ENCODE peak calls at places on chromosomes 6 and 20, in five cellular contexts. D is transverse colon, U is K562, E is SK-N-SH, Y is HL-60. L is an unnamed sample.

GRCh38 chr6:166398348-166398747 is 15.6 kb upstream of the MPC1 start:
- DNase-seq in D (no peak), U (no peak), E (no peak), Y (no peak), L (no peak)

GRCh38 chr6:64717281-64717680 is 989.7 kb downstream of the EYS start:
- DNase-seq in D (no peak), U (no peak), E (no peak), Y (no peak), L (no peak)

GRCh38 chr20:35091808-35092523 is 641 bp downstream of the TRPC4AP start:
- DNase-seq in D (peak; percentile 13), U (no peak), E (peak; percentile 38), Y (no peak), L (no peak)

GRCh38 chr6:112061605-112062004 is 7.7 kb downstream of the CCN6 start:
- DNase-seq in D (no peak), U (no peak), E (no peak), Y (no peak), L (no peak)

GRCh38 chr20:63345328-63346100 is 15.6 kb downstream of the CHRNA4 start:
- DNase-seq in D (no peak), U (no peak), E (peak; percentile 71), Y (no peak), L (no peak)

GRCh38 chr20:54766483-54766882 is 291.1 kb downstream of the DOK5 start:
- DNase-seq in D (no peak), U (no peak), E (no peak), Y (no peak), L (no peak)

GRCh38 chr20:32009564-32009963 is 674 bp upstream of the CCM2L start:
- DNase-seq in D (no peak), U (no peak), E (no peak), Y (no peak), L (no peak)

GRCh38 chr6:104704191-104704590 is 155.5 kb downstream of the HACE1 start:
- DNase-seq in D (no peak), U (no peak), E (no peak), Y (no peak), L (no peak)

GRCh38 chr6:30763618-30764489 is 19.5 kb upstream of the IER3 start:
- DNase-seq in D (no peak), U (no peak), E (no peak), Y (no peak), L (no peak)

GRCh38 chr6:150201791-150202329 is 59.0 kb downstream of the PPP1R14C start:
- DNase-seq in D (peak; percentile 75), U (no peak), E (no peak), Y (no peak), L (no peak)

GRCh38 chr6:150202404-150202803 is 59.6 kb downstream of the PPP1R14C start:
- DNase-seq in D (peak; percentile 70), U (no peak), E (no peak), Y (no peak), L (no peak)

GRCh38 chr6:150202934-150203333 is 60.1 kb downstream of the PPP1R14C start:
- DNase-seq in D (no peak), U (no peak), E (no peak), Y (no peak), L (no peak)

GRCh38 chr6:150200428-150201105 is 57.7 kb downstream of the PPP1R14C start:
- DNase-seq in D (peak; percentile 62), U (no peak), E (no peak), Y (no peak), L (no peak)

GRCh38 chr6:150201285-150201684 is 58.4 kb downstream of the PPP1R14C start:
- DNase-seq in D (peak; percentile 35), U (no peak), E (no peak), Y (no peak), L (no peak)
- H3K27ac ChIP-seq in D (peak overlapping the region; percentile 84), U (no peak overlapping the region), E (no peak overlapping the region), Y (no peak overlapping the region), L (no peak overlapping the region)

GRCh38 chr20:50545123-50545522 is 34.9 kb downstream of the PTPN1 start:
- DNase-seq in D (no peak), U (no peak), E (no peak), Y (no peak), L (no peak)

GRCh38 chr20:50538276-50538675 is 28.1 kb downstream of the PTPN1 start:
- DNase-seq in D (no peak), U (no peak), E (no peak), Y (no peak), L (no peak)

GRCh38 chr20:50540620-50541605 is 30.7 kb downstream of the PTPN1 start:
- DNase-seq in D (no peak), U (no peak), E (no peak), Y (no peak), L (no peak)

GRCh38 chr20:50543326-50543725 is 33.1 kb downstream of the PTPN1 start:
- DNase-seq in D (no peak), U (no peak), E (no peak), Y (no peak), L (no peak)

GRCh38 chr20:50541606-50542041 is 31.4 kb downstream of the PTPN1 start:
- DNase-seq in D (no peak), U (no peak), E (no peak), Y (peak; percentile 56), L (no peak)
- TF ChIP-seq POLR2AphosphoS5 in D (no peak), U (no peak), E (no peak), Y (peak; percentile 74), L (no peak)

GRCh38 chr20:59696476-59696875 is 92.1 kb downstream of the PHACTR3 start:
- DNase-seq in D (no peak), U (no peak), E (no peak), Y (no peak), L (no peak)

GRCh38 chr20:59698598-59698997 is 94.3 kb downstream of the PHACTR3 start:
- DNase-seq in D (no peak), U (no peak), E (no peak), Y (no peak), L (no peak)

GRCh38 chr20:59693587-59693986 is 89.2 kb downstream of the PHACTR3 start:
- DNase-seq in D (no peak), U (no peak), E (no peak), Y (no peak), L (no peak)

GRCh38 chr20:59701236-59701635 is 96.9 kb downstream of the PHACTR3 start:
- DNase-seq in D (no peak), U (no peak), E (no peak), Y (no peak), L (no peak)

DNA sequence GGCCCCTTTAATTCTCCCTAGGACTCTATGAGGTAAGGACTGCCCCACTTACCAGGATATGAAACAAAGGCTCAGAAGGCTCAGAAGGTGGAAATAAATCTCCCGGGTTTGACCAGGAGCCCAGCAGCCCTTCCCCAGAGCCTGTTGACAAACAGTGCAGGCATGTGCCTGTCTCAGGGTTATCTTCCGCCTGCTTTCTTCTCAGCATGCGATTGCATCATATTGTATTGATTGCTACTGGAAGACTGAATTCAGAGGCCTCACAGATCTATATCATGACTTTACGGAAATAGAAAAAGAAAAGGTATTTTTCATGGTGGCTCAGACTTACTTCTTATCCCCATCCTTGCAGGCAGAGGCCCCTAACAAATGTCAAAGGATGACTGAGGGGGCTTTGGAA is 92.7 kb downstream of the PHACTR3 start:
- DNase-seq in D (no peak), U (no peak), E (no peak), Y (no peak), L (no peak)
- H3K27ac ChIP-seq in D (no peak overlapping the region), U (no peak overlapping the region), E (no peak overlapping the region), Y (no peak overlapping the region), L (no peak overlapping the region)

GRCh38 chr6:21679761-21680265 is 86.3 kb downstream of the SOX4 start:
- DNase-seq in D (no peak), U (no peak), E (no peak), Y (no peak), L (no peak)
- TF ChIP-seq POLR2AphosphoS5 in D (no peak), U (no peak), E (no peak), Y (no peak), L (no peak)

GRCh38 chr20:38133680-38134426 is 31.2 kb downstream of the TGM2 start:
- DNase-seq in D (no peak), U (no peak), E (no peak), Y (no peak), L (no peak)

GRCh38 chr20:38136421-38137245 is 28.4 kb downstream of the TGM2 start:
- DNase-seq in D (no peak), U (no peak), E (no peak), Y (no peak), L (no peak)

GRCh38 chr20:38134427-38135281 is 30.4 kb downstream of the TGM2 start:
- DNase-seq in D (no peak), U (peak; percentile 59), E (peak; percentile 69), Y (no peak), L (no peak)

GRCh38 chr20:38137441-38138037 is 27.5 kb downstream of the TGM2 start:
- DNase-seq in D (no peak), U (no peak), E (no peak), Y (no peak), L (no peak)

GRCh38 chr20:38135641-38136420 is 29.2 kb downstream of the TGM2 start:
- DNase-seq in D (no peak), U (no peak), E (no peak), Y (no peak), L (no peak)
- H3K27ac ChIP-seq in D (no peak overlapping the region), U (no peak overlapping the region), E (peak overlapping the region; percentile 82), Y (no peak overlapping the region), L (no peak overlapping the region)

GRCh38 chr6:163159110-163159509 is 255.4 kb upstream of the QKI start:
- DNase-seq in D (no peak), U (no peak), E (no peak), Y (no peak), L (no peak)
- TF ChIP-seq POLR2AphosphoS5 in D (no peak), U (no peak), E (no peak), Y (no peak), L (no peak)

DNA sequence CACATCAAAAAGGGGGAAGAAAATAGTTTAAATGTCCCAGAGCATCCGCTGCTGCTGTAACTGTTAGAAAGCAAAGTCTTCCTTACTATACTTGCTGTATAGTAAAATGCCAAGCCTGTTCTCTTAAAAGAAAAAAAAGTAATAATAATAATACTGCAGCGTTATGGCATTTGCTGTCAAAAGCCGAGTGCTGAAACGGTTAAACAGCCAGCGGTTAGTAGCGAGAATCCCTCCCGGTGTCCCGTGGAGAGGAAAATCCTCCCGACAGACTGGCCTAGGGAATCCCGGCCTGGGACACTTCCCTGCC is 19.5 kb upstream of the NFATC2 start:
- DNase-seq in D (no peak), U (no peak), E (no peak), Y (no peak), L (no peak)
- H3K27ac ChIP-seq in D (peak overlapping the region; percentile 87), U (no peak overlapping the region), E (no peak overlapping the region), Y (no peak overlapping the region), L (no peak overlapping the region)

GRCh38 chr6:7909323-7910276 is 988 bp downstream of the TXNDC5 start:
- DNase-seq in D (peak; percentile 65), U (peak; percentile 84), E (peak; percentile 91), Y (no peak), L (no peak)
- TF ChIP-seq POLR2AphosphoS5 in D (no peak), U (no peak), E (no peak), Y (peak; percentile 29), L (peak; percentile 32)